ENCODE peak calls at places on chromosomes 5 and 9, in four cellular contexts. One of them, this sample, is unnamed.

GRCh38 chr5:14399054-14399657 is 182.4 kb upstream of the OTULINL start:
- DNase-seq in HepG2: peak
- DNase-seq in K562: peak
- DNase-seq in HCT116: peak
- DNase-seq in this sample: peak

GRCh38 chr9:71944754-71945409 is 33.4 kb downstream of the C9orf85 start:
- DNase-seq in HepG2: peak
- DNase-seq in K562: no peak
- DNase-seq in HCT116: peak
- DNase-seq in this sample: no peak

GRCh38 chr9:105118646-105119045 is 125.8 kb upstream of the SLC44A1 start:
- DNase-seq in K562: no peak
- DNase-seq in HepG2: no peak
- DNase-seq in HCT116: no peak
- DNase-seq in this sample: no peak

GRCh38 chr5:136025900-136026299 is 2.9 kb upstream of the TGFBI start:
- DNase-seq in K562: no peak
- DNase-seq in HCT116: no peak
- DNase-seq in HepG2: no peak
- DNase-seq in this sample: no peak

GRCh38 chr9:109755040-109755439 is 25.0 kb upstream of the PALM2AKAP2 start:
- DNase-seq in HepG2: no peak
- DNase-seq in K562: no peak
- DNase-seq in HCT116: no peak
- DNase-seq in this sample: no peak

GRCh38 chr9:21311888-21312287 is 6.8 kb upstream of the IFNA5 start:
- DNase-seq in K562: no peak
- DNase-seq in HCT116: no peak
- DNase-seq in HepG2: no peak
- DNase-seq in this sample: no peak

GRCh38 chr9:128903871-128904371 is 16.9 kb upstream of the PHYHD1 start:
- DNase-seq in K562: no peak
- DNase-seq in HepG2: no peak
- DNase-seq in HCT116: no peak
- DNase-seq in this sample: no peak

GRCh38 chr5:1466631-1467265 is 21.5 kb upstream of the SLC6A3 start:
- DNase-seq in K562: no peak
- DNase-seq in HCT116: no peak
- DNase-seq in HepG2: no peak
- DNase-seq in this sample: no peak

GRCh38 chr5:171431251-171431777 is 11.9 kb downstream of the FGF18 start:
- DNase-seq in K562: no peak
- DNase-seq in HepG2: no peak
- DNase-seq in HCT116: no peak
- DNase-seq in this sample: no peak

GRCh38 chr9:118003240-118003639 is 299.0 kb downstream of the TLR4 start:
- DNase-seq in HCT116: no peak
- DNase-seq in HepG2: no peak
- DNase-seq in K562: no peak
- DNase-seq in this sample: no peak

GRCh38 chr9:137007060-137007815 is 10.9 kb upstream of the CLIC3 start:
- DNase-seq in K562: no peak
- DNase-seq in HepG2: no peak
- DNase-seq in HCT116: no peak
- DNase-seq in this sample: no peak

GRCh38 chr9:21326526-21327139 is 8.6 kb downstream of the KLHL9 start:
- DNase-seq in K562: no peak
- DNase-seq in HepG2: peak
- DNase-seq in HCT116: no peak
- DNase-seq in this sample: no peak

GRCh38 chr9:114898741-114899140 is 31.6 kb downstream of the TNFSF8 start:
- DNase-seq in HCT116: no peak
- DNase-seq in K562: no peak
- DNase-seq in HepG2: no peak
- DNase-seq in this sample: no peak

GRCh38 chr5:87268970-87269377 is 1.3 kb downstream of the RASA1 start:
- DNase-seq in K562: no peak
- DNase-seq in HCT116: no peak
- DNase-seq in HepG2: no peak
- DNase-seq in this sample: no peak

GRCh38 chr9:134618823-134619454 is 22.7 kb upstream of the COL5A1 start:
- DNase-seq in K562: no peak
- DNase-seq in HepG2: no peak
- DNase-seq in HCT116: no peak
- DNase-seq in this sample: no peak

GRCh38 chr9:135154050-135154570 is 66.6 kb downstream of the OLFM1 start:
- DNase-seq in HepG2: no peak
- DNase-seq in HCT116: no peak
- DNase-seq in K562: no peak
- DNase-seq in this sample: no peak

DNA sequence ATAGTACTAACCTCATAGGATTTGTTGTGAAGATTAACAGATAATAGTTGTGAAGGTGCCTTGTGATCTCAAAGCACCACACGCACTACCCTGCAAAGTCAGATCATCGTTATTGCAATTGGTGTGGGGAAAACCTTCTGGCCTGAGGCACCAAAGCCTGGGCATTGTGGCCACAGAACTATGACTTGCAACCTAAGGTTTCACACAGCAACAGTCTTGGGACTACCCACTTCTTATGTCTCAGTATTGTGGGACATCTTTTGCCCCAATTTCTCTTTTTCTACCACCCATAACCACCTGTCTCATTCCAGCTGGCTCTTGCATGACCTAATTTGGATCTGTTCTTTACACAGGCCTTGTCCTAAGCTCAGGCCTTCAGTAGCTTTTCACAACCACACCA is 247.8 kb upstream of the NR4A3 start:
- DNase-seq in K562: no peak
- DNase-seq in HepG2: no peak
- DNase-seq in HCT116: no peak
- DNase-seq in this sample: no peak
- TF ChIP-seq TCF7L2 in K562: no peak
- TF ChIP-seq TCF7L2 in HepG2: no peak
- TF ChIP-seq TCF7L2 in HCT116: no peak
- TF ChIP-seq TCF7L2 in this sample: no peak

DNA sequence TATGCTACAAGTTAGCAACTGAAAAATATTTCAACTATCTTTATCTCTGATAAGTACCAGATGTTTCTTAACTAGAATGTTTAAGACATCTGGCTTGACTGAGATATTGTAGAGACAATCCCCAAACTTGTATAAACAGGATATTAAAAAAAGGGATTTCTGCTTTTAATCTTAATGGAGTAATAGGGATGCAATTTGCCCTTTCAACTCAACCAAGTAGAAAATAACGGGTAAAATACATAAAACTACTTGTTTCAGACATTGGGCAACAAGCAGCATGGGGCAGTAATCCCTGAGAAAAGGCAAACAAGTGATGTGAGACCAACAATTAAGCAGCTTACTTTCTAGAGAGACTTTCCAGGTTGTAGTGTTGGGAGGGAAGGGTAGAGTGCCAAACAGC is 9.4 kb upstream of the ADAMTS12 start:
- DNase-seq in HCT116: no peak
- DNase-seq in HepG2: no peak
- DNase-seq in K562: no peak
- DNase-seq in this sample: no peak
- TF ChIP-seq TCF7L2 in HCT116: no peak
- TF ChIP-seq TCF7L2 in HepG2: no peak
- TF ChIP-seq TCF7L2 in K562: no peak
- TF ChIP-seq TCF7L2 in this sample: no peak

DNA sequence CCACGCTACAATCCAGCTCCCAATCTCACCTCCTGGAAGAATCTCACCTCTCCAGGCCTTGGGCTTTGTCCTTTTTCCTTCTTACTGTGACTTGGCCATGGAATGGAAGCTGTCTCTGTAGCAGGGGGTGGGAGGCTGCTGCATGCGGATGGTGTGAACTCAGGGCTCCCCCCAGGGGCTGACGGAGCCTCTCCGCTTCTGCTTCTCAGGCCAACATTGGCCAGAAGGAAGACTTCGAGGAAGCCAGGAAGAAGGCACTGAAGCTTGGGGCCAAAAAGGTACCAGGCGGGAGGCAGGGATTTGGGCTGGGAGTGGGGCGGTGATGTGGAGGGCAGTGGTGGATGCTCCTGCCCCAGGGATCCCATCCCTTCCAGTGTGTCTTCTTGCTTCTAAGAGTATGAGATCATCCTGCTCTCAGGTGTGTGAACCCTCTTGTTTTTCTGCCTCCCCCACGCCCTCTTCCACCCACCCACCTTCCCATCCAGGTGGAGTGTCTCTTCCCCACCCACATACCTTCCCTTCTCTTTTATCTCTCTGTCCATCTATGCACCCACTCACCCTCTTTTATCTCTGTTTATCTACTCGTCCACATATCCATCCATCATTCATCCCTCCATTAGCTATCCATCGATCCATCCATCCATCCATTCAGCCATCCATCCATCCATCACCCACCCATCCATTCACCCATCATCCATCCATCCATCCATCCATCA is 9.5 kb downstream of the ASS1 start:
- DNase-seq in HCT116: no peak
- DNase-seq in HepG2: no peak
- DNase-seq in K562: no peak
- DNase-seq in this sample: no peak
- TF ChIP-seq TCF7L2 in HCT116: no peak
- TF ChIP-seq TCF7L2 in HepG2: no peak
- TF ChIP-seq TCF7L2 in K562: no peak
- TF ChIP-seq TCF7L2 in this sample: no peak

DNA sequence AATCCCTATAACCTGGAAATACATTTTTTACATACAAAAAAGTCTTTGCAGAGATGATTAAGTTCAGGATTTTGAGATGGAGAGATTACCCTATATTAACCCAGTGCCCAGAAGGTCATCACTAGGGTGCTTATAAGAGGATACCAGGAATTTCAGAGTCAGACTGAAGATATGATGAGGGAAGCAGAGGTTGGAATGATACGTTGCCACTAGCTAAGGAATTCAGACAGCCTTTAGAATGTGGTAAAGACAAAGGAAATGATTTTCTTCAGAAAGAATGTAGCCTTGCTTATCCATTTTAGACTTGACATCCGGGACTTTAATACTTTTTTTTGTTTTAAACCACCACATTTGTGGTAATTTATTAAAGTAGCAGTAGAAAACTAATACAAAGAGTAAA is 2176.8 kb upstream of the C9orf72 start:
- DNase-seq in K562: no peak
- DNase-seq in HepG2: no peak
- DNase-seq in HCT116: no peak
- DNase-seq in this sample: no peak
- TF ChIP-seq TCF7L2 in K562: no peak
- TF ChIP-seq TCF7L2 in HepG2: no peak
- TF ChIP-seq TCF7L2 in HCT116: no peak
- TF ChIP-seq TCF7L2 in this sample: no peak

GRCh38 chr5:158162026-158162425 is 303.1 kb upstream of the CLINT1 start:
- DNase-seq in K562: no peak
- DNase-seq in HCT116: no peak
- DNase-seq in HepG2: no peak
- DNase-seq in this sample: no peak
- TF ChIP-seq TCF7L2 in K562: no peak
- TF ChIP-seq TCF7L2 in HCT116: no peak
- TF ChIP-seq TCF7L2 in HepG2: no peak
- TF ChIP-seq TCF7L2 in this sample: no peak

GRCh38 chr5:83473344-83474169 is 2.0 kb downstream of the VCAN start:
- DNase-seq in K562: peak
- DNase-seq in HepG2: no peak
- DNase-seq in HCT116: peak
- DNase-seq in this sample: peak

GRCh38 chr5:83472213-83472507 is 616 bp downstream of the VCAN start:
- DNase-seq in K562: no peak
- DNase-seq in HepG2: no peak
- DNase-seq in HCT116: no peak
- DNase-seq in this sample: no peak

GRCh38 chr5:83474170-83474796 is 2.7 kb downstream of the VCAN start:
- DNase-seq in HCT116: peak
- DNase-seq in K562: peak
- DNase-seq in HepG2: peak
- DNase-seq in this sample: no peak

GRCh38 chr5:83471405-83472212 is at the start of gene VCAN:
- DNase-seq in K562: no peak
- DNase-seq in HCT116: peak
- DNase-seq in HepG2: no peak
- DNase-seq in this sample: no peak

GRCh38 chr5:83472508-83473343 is 1.2 kb downstream of the VCAN start:
- DNase-seq in HepG2: no peak
- DNase-seq in HCT116: no peak
- DNase-seq in K562: peak
- DNase-seq in this sample: no peak
- TF ChIP-seq TCF7L2 in HepG2: no peak
- TF ChIP-seq TCF7L2 in HCT116: no peak
- TF ChIP-seq TCF7L2 in K562: no peak
- TF ChIP-seq TCF7L2 in this sample: no peak

DNA sequence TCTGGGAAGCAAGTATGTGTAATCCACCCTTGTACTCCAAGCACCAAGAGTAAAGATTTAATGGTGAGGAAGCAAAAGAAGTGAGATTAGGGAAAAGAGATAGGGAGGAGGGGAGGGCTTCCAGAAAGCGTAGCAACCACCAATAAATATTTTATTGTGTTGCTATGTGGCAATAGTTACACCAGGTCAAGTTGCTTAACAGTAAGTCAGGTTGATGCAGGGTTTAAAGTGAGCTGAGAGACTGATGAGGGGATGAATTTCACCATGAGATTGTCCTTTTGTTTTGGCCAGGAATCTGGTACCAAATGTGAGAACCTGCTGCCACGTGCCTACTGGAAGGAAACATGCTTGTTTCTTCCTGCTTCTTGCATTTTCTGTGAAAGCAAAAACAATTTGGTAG is 62.7 kb downstream of the PCSK5 start:
- DNase-seq in K562: no peak
- DNase-seq in HepG2: peak
- DNase-seq in HCT116: no peak
- DNase-seq in this sample: no peak
- TF ChIP-seq TCF7L2 in K562: no peak
- TF ChIP-seq TCF7L2 in HepG2: no peak
- TF ChIP-seq TCF7L2 in HCT116: no peak
- TF ChIP-seq TCF7L2 in this sample: no peak

GRCh38 chr5:94431696-94432095 is 186.7 kb downstream of the KIAA0825 start:
- DNase-seq in K562: no peak
- DNase-seq in HCT116: no peak
- DNase-seq in HepG2: no peak
- DNase-seq in this sample: no peak

GRCh38 chr5:94432499-94432898 is 185.9 kb downstream of the KIAA0825 start:
- DNase-seq in K562: no peak
- DNase-seq in HepG2: no peak
- DNase-seq in HCT116: no peak
- DNase-seq in this sample: no peak

GRCh38 chr5:94429566-94429965 is 188.8 kb downstream of the KIAA0825 start:
- DNase-seq in HepG2: no peak
- DNase-seq in K562: no peak
- DNase-seq in HCT116: no peak
- DNase-seq in this sample: no peak

GRCh38 chr5:94433393-94434149 is 184.8 kb downstream of the KIAA0825 start:
- DNase-seq in HCT116: peak
- DNase-seq in K562: no peak
- DNase-seq in HepG2: peak
- DNase-seq in this sample: no peak
- TF ChIP-seq TCF7L2 in HCT116: peak
- TF ChIP-seq TCF7L2 in K562: no peak
- TF ChIP-seq TCF7L2 in HepG2: no peak
- TF ChIP-seq TCF7L2 in this sample: no peak